ENCODE peak calls at places on chromosomes 13 and 19, in five cellular contexts. D, A, W, K and P are unnamed samples.

GRCh38 chr13:81927347-81927746 is 1586.4 kb upstream of the SPRY2 start:
- DNase-seq in D (no peak), A (no peak), W (no peak), K (peak), P (no peak)

GRCh38 chr13:80989770-80990169 is 648.8 kb upstream of the SPRY2 start:
- DNase-seq in D (no peak), A (no peak), W (no peak), K (no peak), P (no peak)

GRCh38 chr13:84641491-84641890 is 759.2 kb upstream of the SLITRK1 start:
- DNase-seq in D (no peak), A (no peak), W (no peak), K (no peak), P (no peak)

GRCh38 chr13:106533940-106534843 is 1.3 kb downstream of the EFNB2 start:
- DNase-seq in D (no peak), A (no peak), W (peak), K (no peak), P (peak)

GRCh38 chr19:21568816-21569496 is 63.6 kb downstream of the ZNF429 start:
- DNase-seq in D (no peak), A (no peak), W (no peak), K (no peak), P (no peak)

GRCh38 chr13:105272660-105273631 is 1262.5 kb downstream of the EFNB2 start:
- DNase-seq in D (no peak), A (no peak), W (no peak), K (no peak), P (no peak)

GRCh38 chr19:45763691-45764294 is 5.3 kb downstream of the SIX5 start:
- DNase-seq in D (no peak), A (no peak), W (peak), K (no peak), P (peak)

GRCh38 chr13:83681547-83681946 is 200.7 kb downstream of the SLITRK1 start:
- DNase-seq in D (no peak), A (no peak), W (no peak), K (no peak), P (no peak)

GRCh38 chr19:55082023-55082851 is 6.6 kb downstream of the EPS8L1 start:
- DNase-seq in D (no peak), A (peak), W (peak), K (no peak), P (peak)

GRCh38 chr13:23658929-23659541 is 88.8 kb downstream of the TNFRSF19 start:
- DNase-seq in D (no peak), A (no peak), W (no peak), K (no peak), P (no peak)

GRCh38 chr19:28934626-28935025 is 278.3 kb downstream of the UQCRFS1 start:
- DNase-seq in D (no peak), A (no peak), W (no peak), K (no peak), P (no peak)

GRCh38 chr13:75906315-75906714 is 270.2 kb downstream of the LMO7 start:
- DNase-seq in D (no peak), A (no peak), W (no peak), K (no peak), P (peak)

GRCh38 chr19:35466259-35466658 is 18.2 kb downstream of the FFAR2 start:
- DNase-seq in D (no peak), A (no peak), W (no peak), K (no peak), P (no peak)

GRCh38 chr19:16285769-16286564 is 38.7 kb upstream of the KLF2 start:
- DNase-seq in D (no peak), A (peak), W (peak), K (no peak), P (no peak)

GRCh38 chr19:22893855-22894270 is 61.8 kb downstream of the ZNF723 start:
- DNase-seq in D (no peak), A (no peak), W (no peak), K (no peak), P (no peak)

GRCh38 chr19:34350161-34350561 is 14.8 kb upstream of the GPI start:
- DNase-seq in D (no peak), A (no peak), W (no peak), K (no peak), P (no peak)

GRCh38 chr13:47289578-47289977 is 392.7 kb upstream of the HTR2A start:
- DNase-seq in D (no peak), A (no peak), W (no peak), K (peak), P (no peak)
- TF ChIP-seq ATF2 in D (no peak), A (no peak), W (no peak), K (no peak), P (no peak)

GRCh38 chr13:113889467-113889866 is 25.6 kb upstream of the GAS6 start:
- DNase-seq in D (no peak), A (no peak), W (no peak), K (no peak), P (no peak)

GRCh38 chr13:113890758-113891480 is 27.0 kb upstream of the GAS6 start:
- DNase-seq in D (no peak), A (no peak), W (no peak), K (no peak), P (no peak)

GRCh38 chr13:113887700-113888201 is 23.9 kb upstream of the GAS6 start:
- DNase-seq in D (no peak), A (no peak), W (no peak), K (no peak), P (no peak)

GRCh38 chr13:113886561-113887112 is 22.8 kb upstream of the GAS6 start:
- DNase-seq in D (no peak), A (no peak), W (no peak), K (no peak), P (no peak)

GRCh38 chr13:113888701-113889330 is 24.9 kb upstream of the GAS6 start:
- DNase-seq in D (no peak), A (no peak), W (no peak), K (no peak), P (no peak)
- TF ChIP-seq ATF2 in D (no peak), A (no peak), W (no peak), K (no peak), P (no peak)

DNA sequence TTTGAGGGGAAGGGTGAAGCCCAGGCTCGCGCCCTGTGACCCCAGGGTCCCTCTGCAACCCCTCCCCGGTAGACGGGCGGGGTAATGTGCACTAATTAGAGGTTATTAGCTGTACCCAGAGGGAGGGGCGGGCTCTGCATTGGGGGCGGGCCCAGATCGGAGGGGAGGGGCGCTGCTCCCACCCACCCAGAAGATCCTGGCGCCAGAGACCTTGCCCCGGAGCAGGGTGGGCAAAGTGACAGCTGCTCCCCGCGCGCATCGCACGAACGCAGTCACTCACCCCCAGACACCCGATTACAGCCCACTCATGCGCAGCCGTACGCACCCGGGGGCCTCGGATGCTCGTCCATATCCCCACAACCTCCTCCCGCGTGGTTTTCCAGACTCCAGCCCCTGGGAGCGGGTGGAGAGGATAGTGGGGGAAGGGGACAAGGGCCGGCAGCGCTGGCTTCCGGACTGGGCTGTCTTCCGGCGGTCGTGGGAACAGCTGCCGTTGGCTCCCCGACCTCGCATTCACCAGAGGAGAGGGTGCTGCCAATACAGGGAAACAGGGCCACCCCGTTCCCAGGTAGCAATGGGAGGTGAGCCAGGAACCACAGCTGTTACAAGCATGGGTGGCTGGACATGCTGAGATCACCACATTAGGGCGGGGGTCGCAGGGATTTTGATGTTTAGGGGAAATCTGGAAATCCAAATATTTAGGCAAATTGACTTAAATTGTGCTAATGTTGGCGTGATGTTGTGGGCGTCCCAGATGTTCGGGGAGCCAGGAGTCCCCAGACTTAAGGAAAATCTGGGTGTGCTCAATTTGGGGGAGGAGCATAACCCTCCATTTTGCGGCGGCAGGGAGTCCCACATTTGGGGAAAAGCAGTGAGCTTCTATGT is 2.9 kb upstream of the HOOK2 start:
- DNase-seq in D (no peak), A (peak), W (peak), K (no peak), P (peak)
- TF ChIP-seq ATF2 in D (no peak), A (no peak), W (no peak), K (no peak), P (no peak)

GRCh38 chr19:49739933-49740332 is 23.2 kb downstream of the TSKS start:
- DNase-seq in D (no peak), A (no peak), W (no peak), K (no peak), P (no peak)
- TF ChIP-seq ATF2 in D (no peak), A (no peak), W (no peak), K (no peak), P (no peak)

GRCh38 chr13:98778749-98779148 is 26.3 kb upstream of the SLC15A1 start:
- DNase-seq in D (no peak), A (no peak), W (no peak), K (no peak), P (no peak)
- TF ChIP-seq ATF2 in D (no peak), A (no peak), W (no peak), K (no peak), P (no peak)

DNA sequence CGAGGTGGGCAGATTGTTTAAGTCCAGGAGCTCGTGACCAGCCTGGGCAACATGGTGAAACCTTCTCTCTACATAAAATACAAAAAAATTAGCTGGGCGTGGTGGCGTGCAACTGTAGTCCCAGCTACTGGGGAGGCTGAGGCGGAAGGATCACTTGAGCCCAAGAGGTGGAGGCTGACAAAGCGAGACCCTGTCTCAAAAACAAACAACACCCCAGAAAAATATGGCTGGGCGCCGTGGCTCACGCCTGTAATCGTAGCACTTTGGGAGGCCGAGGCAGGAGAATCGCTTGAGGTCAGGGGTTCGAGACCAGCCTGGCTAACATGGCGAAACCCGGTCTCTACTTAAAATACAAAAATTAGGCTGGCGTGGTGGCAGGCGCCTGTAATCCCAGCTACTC is 3.4 kb upstream of the HNRNPL start:
- DNase-seq in D (no peak), A (no peak), W (no peak), K (no peak), P (no peak)
- TF ChIP-seq ATF2 in D (no peak), A (no peak), W (no peak), K (no peak), P (no peak)

DNA sequence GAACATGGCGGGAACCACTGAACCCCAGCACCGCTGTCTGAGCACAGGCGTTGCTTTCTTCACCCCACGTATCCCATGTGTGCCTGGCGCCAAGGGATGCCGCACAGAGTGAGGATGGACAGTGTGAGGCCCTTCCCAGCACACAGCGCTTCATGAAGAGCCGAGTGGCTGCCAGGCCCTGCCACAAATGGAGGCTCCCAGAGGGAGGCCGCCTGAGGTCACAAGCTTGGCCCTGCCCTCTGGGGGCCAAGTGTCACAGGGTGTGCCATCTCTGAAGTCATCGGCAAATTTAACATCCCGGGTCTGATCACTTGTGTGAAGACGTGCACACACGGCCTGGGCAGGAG is 24.4 kb downstream of the MPND start:
- DNase-seq in D (no peak), A (no peak), W (peak), K (no peak), P (no peak)
- TF ChIP-seq ATF2 in D (no peak), A (no peak), W (no peak), K (no peak), P (no peak)

GRCh38 chr19:677201-677600 is 1.0 kb downstream of the FSTL3 start:
- DNase-seq in D (no peak), A (no peak), W (no peak), K (peak), P (no peak)

GRCh38 chr19:676007-676342 is 217 bp upstream of the FSTL3 start:
- DNase-seq in D (no peak), A (peak), W (no peak), K (no peak), P (no peak)

GRCh38 chr19:674282-675151 is 1.7 kb upstream of the FSTL3 start:
- DNase-seq in D (no peak), A (no peak), W (no peak), K (peak), P (no peak)

GRCh38 chr19:677601-678380 is 1.6 kb downstream of the FSTL3 start:
- DNase-seq in D (no peak), A (no peak), W (no peak), K (no peak), P (no peak)

GRCh38 chr19:676343-677105 is at the start of gene FSTL3:
- DNase-seq in D (no peak), A (peak), W (no peak), K (no peak), P (no peak)
- TF ChIP-seq ATF2 in D (no peak), A (no peak), W (no peak), K (no peak), P (no peak)

DNA sequence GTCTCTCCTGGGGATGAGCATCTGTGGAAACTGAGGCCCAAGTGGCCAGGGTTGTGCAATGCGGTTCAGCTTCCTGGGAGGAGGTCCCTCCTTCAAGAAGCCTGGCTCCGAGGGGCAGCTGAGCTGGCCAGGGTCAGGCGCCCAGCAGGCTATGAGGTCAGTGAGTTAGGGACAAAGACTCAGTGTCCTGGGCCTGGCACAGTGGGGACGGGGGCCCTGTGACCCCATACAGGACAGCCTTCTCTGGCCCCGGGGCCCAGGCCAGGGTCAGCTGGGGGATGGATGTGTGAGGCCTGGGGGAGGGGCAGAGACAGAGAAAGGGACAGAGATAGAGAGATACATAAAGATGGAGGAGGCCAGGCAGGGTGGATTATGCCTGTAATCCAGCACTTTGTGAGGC is 3.0 kb upstream of the IL12RB1 start:
- DNase-seq in D (no peak), A (no peak), W (no peak), K (no peak), P (no peak)
- TF ChIP-seq ATF2 in D (no peak), A (no peak), W (no peak), K (no peak), P (no peak)

GRCh38 chr13:20362642-20363041 is 130.5 kb upstream of the GJB6 start:
- DNase-seq in D (no peak), A (no peak), W (no peak), K (no peak), P (no peak)

GRCh38 chr13:20366056-20366455 is 133.9 kb upstream of the GJB6 start:
- DNase-seq in D (no peak), A (no peak), W (no peak), K (no peak), P (no peak)

GRCh38 chr13:20360835-20361412 is 128.8 kb upstream of the GJB6 start:
- DNase-seq in D (no peak), A (no peak), W (no peak), K (no peak), P (no peak)

GRCh38 chr13:20363604-20364003 is 131.5 kb upstream of the GJB6 start:
- DNase-seq in D (no peak), A (no peak), W (no peak), K (no peak), P (no peak)

GRCh38 chr13:20363162-20363561 is 131.0 kb upstream of the GJB6 start:
- DNase-seq in D (no peak), A (no peak), W (no peak), K (no peak), P (no peak)
- TF ChIP-seq ATF2 in D (no peak), A (no peak), W (no peak), K (no peak), P (no peak)